ENCODE peak calls at places on chromosomes 1 and 21, in eight cellular contexts. One of them, this sample, is unnamed.

GRCh38 chr1:202134645-202135172 is 9.8 kb downstream of the ARL8A start:
- DNase-seq in upper lobe of left lung: no peak
- DNase-seq in fibroblast of mammary gland: no peak
- DNase-seq in posterior cingulate gyrus: no peak
- DNase-seq in HFFc6: no peak
- DNase-seq in RCC 7860: no peak
- DNase-seq in activated T-cell treated with anti-CD3 and anti-CD28 coated beads for 48 hours: no peak
- DNase-seq in GM23338: no peak
- DNase-seq in this sample: no peak

GRCh38 chr1:168609133-168609715 is 32.8 kb downstream of the XCL1 start:
- DNase-seq in HFFc6: no peak
- DNase-seq in GM23338: peak
- DNase-seq in activated T-cell treated with anti-CD3 and anti-CD28 coated beads for 48 hours: no peak
- DNase-seq in upper lobe of left lung: no peak
- DNase-seq in RCC 7860: peak
- DNase-seq in posterior cingulate gyrus: peak
- DNase-seq in fibroblast of mammary gland: peak
- DNase-seq in this sample: peak

GRCh38 chr1:89261926-89262540 is 10.6 kb downstream of the GBP5 start:
- DNase-seq in HFFc6: no peak
- DNase-seq in posterior cingulate gyrus: peak
- DNase-seq in fibroblast of mammary gland: no peak
- DNase-seq in upper lobe of left lung: no peak
- DNase-seq in activated T-cell treated with anti-CD3 and anti-CD28 coated beads for 48 hours: no peak
- DNase-seq in RCC 7860: no peak
- DNase-seq in GM23338: peak
- DNase-seq in this sample: no peak

GRCh38 chr1:21663251-21663950 is 5.8 kb downstream of the RAP1GAP start:
- DNase-seq in upper lobe of left lung: no peak
- DNase-seq in HFFc6: no peak
- DNase-seq in RCC 7860: no peak
- DNase-seq in activated T-cell treated with anti-CD3 and anti-CD28 coated beads for 48 hours: no peak
- DNase-seq in fibroblast of mammary gland: no peak
- DNase-seq in posterior cingulate gyrus: peak
- DNase-seq in GM23338: no peak
- DNase-seq in this sample: no peak

GRCh38 chr1:79293611-79294010 is 287.1 kb upstream of the ADGRL4 start:
- DNase-seq in HFFc6: peak
- DNase-seq in upper lobe of left lung: no peak
- DNase-seq in fibroblast of mammary gland: peak
- DNase-seq in GM23338: no peak
- DNase-seq in activated T-cell treated with anti-CD3 and anti-CD28 coated beads for 48 hours: no peak
- DNase-seq in posterior cingulate gyrus: no peak
- DNase-seq in RCC 7860: no peak
- DNase-seq in this sample: no peak

GRCh38 chr1:150995896-150996295 is 10.8 kb downstream of the MINDY1 start:
- DNase-seq in HFFc6: peak
- DNase-seq in posterior cingulate gyrus: no peak
- DNase-seq in activated T-cell treated with anti-CD3 and anti-CD28 coated beads for 48 hours: no peak
- DNase-seq in RCC 7860: no peak
- DNase-seq in GM23338: peak
- DNase-seq in fibroblast of mammary gland: peak
- DNase-seq in upper lobe of left lung: peak
- DNase-seq in this sample: no peak

GRCh38 chr1:111738436-111739221 is 566 bp downstream of the INKA2 start:
- DNase-seq in upper lobe of left lung: peak
- DNase-seq in activated T-cell treated with anti-CD3 and anti-CD28 coated beads for 48 hours: no peak
- DNase-seq in RCC 7860: peak
- DNase-seq in fibroblast of mammary gland: peak
- DNase-seq in GM23338: peak
- DNase-seq in posterior cingulate gyrus: peak
- DNase-seq in HFFc6: no peak
- DNase-seq in this sample: peak

GRCh38 chr1:12739613-12740012 is 6.4 kb upstream of the CFAP107 start:
- DNase-seq in fibroblast of mammary gland: no peak
- DNase-seq in activated T-cell treated with anti-CD3 and anti-CD28 coated beads for 48 hours: no peak
- DNase-seq in upper lobe of left lung: no peak
- DNase-seq in posterior cingulate gyrus: no peak
- DNase-seq in GM23338: no peak
- DNase-seq in HFFc6: no peak
- DNase-seq in RCC 7860: no peak
- DNase-seq in this sample: no peak

GRCh38 chr1:87243573-87243972 is 85.1 kb upstream of the LMO4 start:
- DNase-seq in GM23338: no peak
- DNase-seq in RCC 7860: peak
- DNase-seq in activated T-cell treated with anti-CD3 and anti-CD28 coated beads for 48 hours: no peak
- DNase-seq in HFFc6: peak
- DNase-seq in fibroblast of mammary gland: peak
- DNase-seq in upper lobe of left lung: no peak
- DNase-seq in posterior cingulate gyrus: no peak
- DNase-seq in this sample: no peak

GRCh38 chr1:70754711-70755110 is 292.9 kb downstream of the PTGER3 start:
- DNase-seq in GM23338: no peak
- DNase-seq in HFFc6: no peak
- DNase-seq in posterior cingulate gyrus: no peak
- DNase-seq in fibroblast of mammary gland: no peak
- DNase-seq in RCC 7860: no peak
- DNase-seq in upper lobe of left lung: no peak
- DNase-seq in activated T-cell treated with anti-CD3 and anti-CD28 coated beads for 48 hours: no peak
- DNase-seq in this sample: no peak

GRCh38 chr1:157114183-157115121 is 14.8 kb upstream of the ETV3L start:
- DNase-seq in fibroblast of mammary gland: no peak
- DNase-seq in upper lobe of left lung: no peak
- DNase-seq in RCC 7860: no peak
- DNase-seq in HFFc6: no peak
- DNase-seq in activated T-cell treated with anti-CD3 and anti-CD28 coated beads for 48 hours: no peak
- DNase-seq in posterior cingulate gyrus: peak
- DNase-seq in GM23338: no peak
- DNase-seq in this sample: no peak

GRCh38 chr1:240404286-240404685 is 207.7 kb downstream of the GREM2 start:
- DNase-seq in posterior cingulate gyrus: no peak
- DNase-seq in RCC 7860: no peak
- DNase-seq in activated T-cell treated with anti-CD3 and anti-CD28 coated beads for 48 hours: no peak
- DNase-seq in upper lobe of left lung: no peak
- DNase-seq in GM23338: no peak
- DNase-seq in fibroblast of mammary gland: no peak
- DNase-seq in HFFc6: no peak
- DNase-seq in this sample: no peak

GRCh38 chr1:61568460-61569211 is 156.3 kb downstream of the TM2D1 start:
- DNase-seq in activated T-cell treated with anti-CD3 and anti-CD28 coated beads for 48 hours: no peak
- DNase-seq in fibroblast of mammary gland: no peak
- DNase-seq in posterior cingulate gyrus: no peak
- DNase-seq in upper lobe of left lung: no peak
- DNase-seq in GM23338: no peak
- DNase-seq in HFFc6: no peak
- DNase-seq in RCC 7860: no peak
- DNase-seq in this sample: no peak

GRCh38 chr1:4974981-4975685 is 320.7 kb downstream of the AJAP1 start:
- DNase-seq in activated T-cell treated with anti-CD3 and anti-CD28 coated beads for 48 hours: no peak
- DNase-seq in HFFc6: no peak
- DNase-seq in fibroblast of mammary gland: no peak
- DNase-seq in GM23338: no peak
- DNase-seq in upper lobe of left lung: no peak
- DNase-seq in RCC 7860: no peak
- DNase-seq in posterior cingulate gyrus: no peak
- DNase-seq in this sample: no peak

GRCh38 chr1:222921951-222922350 is 107.1 kb downstream of the DISP1 start:
- DNase-seq in GM23338: no peak
- DNase-seq in posterior cingulate gyrus: no peak
- DNase-seq in activated T-cell treated with anti-CD3 and anti-CD28 coated beads for 48 hours: no peak
- DNase-seq in RCC 7860: no peak
- DNase-seq in HFFc6: no peak
- DNase-seq in fibroblast of mammary gland: no peak
- DNase-seq in upper lobe of left lung: no peak
- DNase-seq in this sample: no peak

GRCh38 chr1:203129501-203130231 is 2.1 kb downstream of the ADORA1 start:
- DNase-seq in activated T-cell treated with anti-CD3 and anti-CD28 coated beads for 48 hours: no peak
- DNase-seq in HFFc6: no peak
- DNase-seq in GM23338: no peak
- DNase-seq in fibroblast of mammary gland: no peak
- DNase-seq in upper lobe of left lung: peak
- DNase-seq in RCC 7860: peak
- DNase-seq in posterior cingulate gyrus: peak
- DNase-seq in this sample: peak

GRCh38 chr1:35031103-35031452 is 667 bp downstream of the ZMYM6 start:
- DNase-seq in activated T-cell treated with anti-CD3 and anti-CD28 coated beads for 48 hours: peak
- DNase-seq in posterior cingulate gyrus: no peak
- DNase-seq in GM23338: peak
- DNase-seq in RCC 7860: no peak
- DNase-seq in upper lobe of left lung: peak
- DNase-seq in fibroblast of mammary gland: peak
- DNase-seq in HFFc6: peak
- DNase-seq in this sample: no peak

GRCh38 chr1:192763756-192764155 is 45.1 kb upstream of the RGS2 start:
- DNase-seq in HFFc6: peak
- DNase-seq in posterior cingulate gyrus: no peak
- DNase-seq in upper lobe of left lung: no peak
- DNase-seq in GM23338: no peak
- DNase-seq in RCC 7860: no peak
- DNase-seq in fibroblast of mammary gland: peak
- DNase-seq in activated T-cell treated with anti-CD3 and anti-CD28 coated beads for 48 hours: no peak
- DNase-seq in this sample: peak

GRCh38 chr1:7007902-7008301 is 222.6 kb downstream of the CAMTA1 start:
- DNase-seq in GM23338: no peak
- DNase-seq in HFFc6: no peak
- DNase-seq in upper lobe of left lung: no peak
- DNase-seq in fibroblast of mammary gland: no peak
- DNase-seq in posterior cingulate gyrus: no peak
- DNase-seq in RCC 7860: no peak
- DNase-seq in activated T-cell treated with anti-CD3 and anti-CD28 coated beads for 48 hours: no peak
- DNase-seq in this sample: no peak

GRCh38 chr1:175201061-175201508 is 8.5 kb upstream of the KIAA0040 start:
- DNase-seq in activated T-cell treated with anti-CD3 and anti-CD28 coated beads for 48 hours: no peak
- DNase-seq in posterior cingulate gyrus: no peak
- DNase-seq in RCC 7860: no peak
- DNase-seq in GM23338: no peak
- DNase-seq in upper lobe of left lung: no peak
- DNase-seq in HFFc6: no peak
- DNase-seq in fibroblast of mammary gland: peak
- DNase-seq in this sample: no peak

GRCh38 chr1:221888218-221888617 is 146.3 kb upstream of the DUSP10 start:
- DNase-seq in fibroblast of mammary gland: no peak
- DNase-seq in activated T-cell treated with anti-CD3 and anti-CD28 coated beads for 48 hours: no peak
- DNase-seq in GM23338: no peak
- DNase-seq in upper lobe of left lung: no peak
- DNase-seq in HFFc6: no peak
- DNase-seq in posterior cingulate gyrus: no peak
- DNase-seq in RCC 7860: no peak
- DNase-seq in this sample: no peak

GRCh38 chr1:64952055-64952699 is 14.2 kb downstream of the JAK1 start:
- DNase-seq in GM23338: no peak
- DNase-seq in upper lobe of left lung: no peak
- DNase-seq in activated T-cell treated with anti-CD3 and anti-CD28 coated beads for 48 hours: no peak
- DNase-seq in HFFc6: no peak
- DNase-seq in RCC 7860: no peak
- DNase-seq in posterior cingulate gyrus: no peak
- DNase-seq in fibroblast of mammary gland: no peak
- DNase-seq in this sample: no peak

GRCh38 chr1:31505884-31506497 is 70.3 kb upstream of the TINAGL1 start:
- DNase-seq in HFFc6: peak
- DNase-seq in GM23338: no peak
- DNase-seq in posterior cingulate gyrus: no peak
- DNase-seq in fibroblast of mammary gland: peak
- DNase-seq in RCC 7860: peak
- DNase-seq in upper lobe of left lung: no peak
- DNase-seq in activated T-cell treated with anti-CD3 and anti-CD28 coated beads for 48 hours: peak
- DNase-seq in this sample: no peak

GRCh38 chr21:17989780-17990179 is 170.6 kb upstream of the C21orf91 start:
- DNase-seq in RCC 7860: no peak
- DNase-seq in activated T-cell treated with anti-CD3 and anti-CD28 coated beads for 48 hours: no peak
- DNase-seq in GM23338: peak
- DNase-seq in HFFc6: no peak
- DNase-seq in upper lobe of left lung: no peak
- DNase-seq in posterior cingulate gyrus: no peak
- DNase-seq in fibroblast of mammary gland: no peak
- DNase-seq in this sample: no peak

GRCh38 chr21:37073417-37074194 is 552 bp downstream of the TTC3 start:
- DNase-seq in RCC 7860: peak
- DNase-seq in fibroblast of mammary gland: peak
- DNase-seq in upper lobe of left lung: peak
- DNase-seq in activated T-cell treated with anti-CD3 and anti-CD28 coated beads for 48 hours: peak
- DNase-seq in GM23338: no peak
- DNase-seq in posterior cingulate gyrus: peak
- DNase-seq in HFFc6: no peak
- DNase-seq in this sample: peak

GRCh38 chr1:37997256-37998088 is 7.7 kb upstream of the SF3A3 start:
- DNase-seq in RCC 7860: no peak
- DNase-seq in upper lobe of left lung: no peak
- DNase-seq in fibroblast of mammary gland: no peak
- DNase-seq in GM23338: no peak
- DNase-seq in activated T-cell treated with anti-CD3 and anti-CD28 coated beads for 48 hours: no peak
- DNase-seq in posterior cingulate gyrus: no peak
- DNase-seq in HFFc6: no peak
- DNase-seq in this sample: no peak

GRCh38 chr1:218592688-218593087 is 247.6 kb downstream of the TGFB2 start:
- DNase-seq in GM23338: no peak
- DNase-seq in fibroblast of mammary gland: no peak
- DNase-seq in posterior cingulate gyrus: no peak
- DNase-seq in upper lobe of left lung: no peak
- DNase-seq in HFFc6: peak
- DNase-seq in RCC 7860: peak
- DNase-seq in activated T-cell treated with anti-CD3 and anti-CD28 coated beads for 48 hours: no peak
- DNase-seq in this sample: peak

GRCh38 chr1:98929456-98929855 is 75.2 kb downstream of the PLPPR5 start:
- DNase-seq in HFFc6: no peak
- DNase-seq in activated T-cell treated with anti-CD3 and anti-CD28 coated beads for 48 hours: no peak
- DNase-seq in upper lobe of left lung: no peak
- DNase-seq in RCC 7860: no peak
- DNase-seq in GM23338: no peak
- DNase-seq in posterior cingulate gyrus: no peak
- DNase-seq in fibroblast of mammary gland: no peak
- DNase-seq in this sample: no peak

GRCh38 chr1:54331091-54331772 is 75.0 kb downstream of the SSBP3 start:
- DNase-seq in HFFc6: no peak
- DNase-seq in upper lobe of left lung: no peak
- DNase-seq in posterior cingulate gyrus: peak
- DNase-seq in GM23338: no peak
- DNase-seq in RCC 7860: no peak
- DNase-seq in activated T-cell treated with anti-CD3 and anti-CD28 coated beads for 48 hours: no peak
- DNase-seq in fibroblast of mammary gland: peak
- DNase-seq in this sample: no peak

GRCh38 chr21:28516996-28517592 is 475.6 kb downstream of the LTN1 start:
- DNase-seq in GM23338: peak
- DNase-seq in activated T-cell treated with anti-CD3 and anti-CD28 coated beads for 48 hours: peak
- DNase-seq in upper lobe of left lung: peak
- DNase-seq in fibroblast of mammary gland: peak
- DNase-seq in RCC 7860: peak
- DNase-seq in posterior cingulate gyrus: peak
- DNase-seq in HFFc6: no peak
- DNase-seq in this sample: peak